ENCODE peak calls at places on chromosomes 7 and 10, in six cellular contexts. G is activated CD8-positive, alpha-beta T cell treated with anti-CD3 and anti-CD28 coated beads for 36 hours; B is HEK293T; A is fibroblast of pulmonary artery; I is NCI-H1105; Y is EH. C is an unnamed sample.

GRCh38 chr10:6200588-6201510 is 1.9 kb upstream of the PFKFB3 start:
- DNase-seq in G (peak), B (peak), A (no peak), I (no peak), Y (peak), C (peak)

GRCh38 chr10:80503584-80504157 is 34.0 kb upstream of the SH2D4B start:
- DNase-seq in G (no peak), B (no peak), A (no peak), I (no peak), Y (no peak), C (no peak)

GRCh38 chr7:141304291-141304690 is 230.4 kb downstream of the TMEM178B start:
- DNase-seq in G (no peak), B (no peak), A (no peak), I (no peak), Y (no peak), C (no peak)

GRCh38 chr10:95266674-95267095 is 24.1 kb downstream of the PDLIM1 start:
- DNase-seq in G (no peak), B (peak), A (peak), I (no peak), Y (peak), C (no peak)

GRCh38 chr10:125411724-125412123 is 251.4 kb upstream of the CTBP2 start:
- DNase-seq in G (no peak), B (no peak), A (peak), I (no peak), Y (peak), C (no peak)

GRCh38 chr7:95684037-95684436 is 87.7 kb upstream of the PDK4 start:
- DNase-seq in G (no peak), B (peak), A (peak), I (no peak), Y (peak), C (no peak)

GRCh38 chr7:98949336-98950044 is 71.2 kb downstream of the TRRAP start:
- DNase-seq in G (no peak), B (no peak), A (no peak), I (no peak), Y (no peak), C (no peak)

GRCh38 chr10:104142081-104142480 is 20.1 kb downstream of the SFR1 start:
- DNase-seq in G (no peak), B (no peak), A (no peak), I (no peak), Y (no peak), C (no peak)

GRCh38 chr7:96061844-96062243 is 260.1 kb downstream of the SLC25A13 start:
- DNase-seq in G (no peak), B (no peak), A (peak), I (peak), Y (no peak), C (no peak)

C was measured in caudate nucleus.